ENCODE peak calls at places on chromosome 15, in ten cellular contexts. V, C, T, O, A, B, H, D, Y and I are unnamed samples.
A peak's percentile ranks its signal among the peaks of the same experiment; 100 is the strongest.

GRCh38 chr15:92343869-92344643 is 49.6 kb upstream of the ST8SIA2 start:
- DNase-seq in V (no peak), C (no peak), T (no peak), O (no peak), A (peak; percentile 42), B (no peak), H (no peak), D (peak; percentile 50), Y (no peak), I (no peak)

GRCh38 chr15:68151277-68151676 is 53.9 kb downstream of the CALML4 start:
- DNase-seq in V (no peak), C (no peak), T (no peak), O (no peak), A (no peak), B (no peak), H (no peak), D (no peak), Y (no peak), I (no peak)

GRCh38 chr15:58665676-58666075 is 83.8 kb downstream of the ADAM10 start:
- DNase-seq in V (no peak), C (no peak), T (no peak), O (no peak), A (no peak), B (no peak), H (no peak), D (no peak), Y (no peak), I (no peak)

GRCh38 chr15:41911691-41912345 is 18.0 kb upstream of the SPTBN5 start:
- DNase-seq in V (no peak), C (no peak), T (no peak), O (no peak), A (no peak), B (no peak), H (no peak), D (no peak), Y (no peak), I (no peak)

GRCh38 chr15:71052356-71052755 is 62.9 kb upstream of the THSD4 start:
- DNase-seq in V (no peak), C (no peak), T (no peak), O (no peak), A (no peak), B (no peak), H (no peak), D (no peak), Y (no peak), I (no peak)

GRCh38 chr15:62389887-62390792 is 225.1 kb upstream of the C2CD4B start:
- DNase-seq in V (no peak), C (peak; percentile 33), T (peak; percentile 19), O (peak; percentile 32), A (peak; percentile 77), B (peak; percentile 37), H (peak; percentile 84), D (peak; percentile 77), Y (peak; percentile 71), I (peak; percentile 13)

GRCh38 chr15:98903377-98904018 is 104.1 kb downstream of the PGPEP1L start:
- DNase-seq in V (no peak), C (no peak), T (no peak), O (no peak), A (no peak), B (no peak), H (peak; percentile 85), D (no peak), Y (no peak), I (no peak)

GRCh38 chr15:76903251-76903681 is 1.9 kb downstream of the SCAPER start:
- DNase-seq in V (no peak), C (no peak), T (no peak), O (no peak), A (peak; percentile 38), B (no peak), H (peak; percentile 43), D (no peak), Y (no peak), I (no peak)

GRCh38 chr15:99390667-99391066 is 139.4 kb downstream of the LRRC28 start:
- DNase-seq in V (no peak), C (no peak), T (no peak), O (no peak), A (no peak), B (no peak), H (no peak), D (no peak), Y (no peak), I (no peak)